ENCODE peak calls at places on chromosomes 3 and 15, in nine cellular contexts. One of them, this sample, is unnamed.

GRCh38 chr15:33584797-33585196 is 274.0 kb downstream of the RYR3 start:
- DNase-seq in adrenal gland: peak; percentile 62
- DNase-seq in H1: no peak
- DNase-seq in H54: no peak
- DNase-seq in ovary: peak; percentile 29
- DNase-seq in HCT116: no peak
- DNase-seq in Peyer's patch: no peak
- DNase-seq in tibial nerve: no peak
- DNase-seq in NB4: no peak
- DNase-seq in this sample: no peak

GRCh38 chr3:17149076-17149475 is 264.3 kb downstream of the PLCL2 start:
- DNase-seq in adrenal gland: no peak
- DNase-seq in H1: no peak
- DNase-seq in H54: no peak
- DNase-seq in ovary: no peak
- DNase-seq in HCT116: no peak
- DNase-seq in Peyer's patch: no peak
- DNase-seq in tibial nerve: no peak
- DNase-seq in NB4: no peak
- DNase-seq in this sample: no peak

GRCh38 chr3:4822568-4822967 is 156.7 kb upstream of the BHLHE40 start:
- DNase-seq in adrenal gland: no peak
- DNase-seq in H1: no peak
- DNase-seq in H54: no peak
- DNase-seq in ovary: no peak
- DNase-seq in HCT116: no peak
- DNase-seq in Peyer's patch: no peak
- DNase-seq in tibial nerve: no peak
- DNase-seq in NB4: no peak
- DNase-seq in this sample: no peak

GRCh38 chr3:162138509-162138908 is 641.9 kb downstream of the OTOL1 start:
- DNase-seq in adrenal gland: no peak
- DNase-seq in H1: no peak
- DNase-seq in H54: no peak
- DNase-seq in ovary: no peak
- DNase-seq in HCT116: no peak
- DNase-seq in Peyer's patch: no peak
- DNase-seq in tibial nerve: no peak
- DNase-seq in NB4: no peak
- DNase-seq in this sample: no peak

GRCh38 chr3:139427283-139428060 is 38.0 kb upstream of the COPB2 start:
- DNase-seq in adrenal gland: no peak
- DNase-seq in H1: no peak
- DNase-seq in H54: peak; percentile 37
- DNase-seq in ovary: no peak
- DNase-seq in HCT116: peak; percentile 60
- DNase-seq in Peyer's patch: no peak
- DNase-seq in tibial nerve: peak; percentile 49
- DNase-seq in NB4: peak; percentile 76
- DNase-seq in this sample: peak; percentile 12

GRCh38 chr3:62919784-62920183 is 44.6 kb upstream of the CADPS start:
- DNase-seq in adrenal gland: no peak
- DNase-seq in H1: no peak
- DNase-seq in H54: no peak
- DNase-seq in ovary: no peak
- DNase-seq in HCT116: no peak
- DNase-seq in Peyer's patch: no peak
- DNase-seq in tibial nerve: no peak
- DNase-seq in NB4: no peak
- DNase-seq in this sample: no peak

GRCh38 chr3:36800533-36801116 is 36.3 kb upstream of the DCLK3 start:
- DNase-seq in adrenal gland: no peak
- DNase-seq in H1: no peak
- DNase-seq in H54: no peak
- DNase-seq in ovary: no peak
- DNase-seq in HCT116: no peak
- DNase-seq in Peyer's patch: no peak
- DNase-seq in tibial nerve: no peak
- DNase-seq in NB4: no peak
- DNase-seq in this sample: no peak

GRCh38 chr3:94065819-94066218 is 3.0 kb downstream of the NSUN3 start:
- DNase-seq in adrenal gland: no peak
- DNase-seq in H1: no peak
- DNase-seq in H54: no peak
- DNase-seq in ovary: no peak
- DNase-seq in HCT116: no peak
- DNase-seq in Peyer's patch: no peak
- DNase-seq in tibial nerve: no peak
- DNase-seq in NB4: no peak
- DNase-seq in this sample: no peak

GRCh38 chr3:30567139-30567753 is 39.2 kb upstream of the TGFBR2 start:
- DNase-seq in adrenal gland: no peak
- DNase-seq in H1: no peak
- DNase-seq in H54: no peak
- DNase-seq in ovary: no peak
- DNase-seq in HCT116: no peak
- DNase-seq in Peyer's patch: no peak
- DNase-seq in tibial nerve: no peak
- DNase-seq in NB4: no peak
- DNase-seq in this sample: no peak
- TF ChIP-seq POLR2A in adrenal gland: no peak
- TF ChIP-seq POLR2A in H1: no peak
- TF ChIP-seq POLR2A in H54: no peak
- TF ChIP-seq POLR2A in ovary: no peak
- TF ChIP-seq POLR2A in HCT116: no peak
- TF ChIP-seq POLR2A in Peyer's patch: no peak
- TF ChIP-seq POLR2A in tibial nerve: no peak
- TF ChIP-seq POLR2A in NB4: no peak
- TF ChIP-seq POLR2A in this sample: no peak

DNA sequence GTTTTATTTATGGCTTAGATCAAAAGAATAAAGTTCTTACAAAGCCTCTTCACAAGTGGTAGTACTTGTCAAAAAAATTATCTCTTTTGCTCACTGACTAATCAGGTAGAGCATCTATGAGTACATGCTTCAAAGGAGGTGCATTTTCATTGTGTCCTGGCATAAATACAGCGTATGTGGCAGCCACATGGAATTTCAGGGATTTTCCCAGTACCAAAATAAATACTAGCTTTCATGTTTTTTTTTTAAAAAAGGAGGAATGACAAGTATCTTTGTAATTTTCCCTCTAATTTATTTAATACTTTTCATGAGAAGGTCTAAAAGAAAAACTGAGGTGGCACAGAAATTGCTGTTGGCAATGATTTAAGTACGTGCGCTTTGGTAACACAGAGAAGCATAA is 597.8 kb upstream of the ALCAM start:
- DNase-seq in adrenal gland: no peak
- DNase-seq in H1: no peak
- DNase-seq in H54: no peak
- DNase-seq in ovary: no peak
- DNase-seq in HCT116: no peak
- DNase-seq in Peyer's patch: no peak
- DNase-seq in tibial nerve: no peak
- DNase-seq in NB4: no peak
- DNase-seq in this sample: no peak
- TF ChIP-seq POLR2A in adrenal gland: no peak
- TF ChIP-seq POLR2A in H1: no peak
- TF ChIP-seq POLR2A in H54: no peak
- TF ChIP-seq POLR2A in ovary: no peak
- TF ChIP-seq POLR2A in HCT116: no peak
- TF ChIP-seq POLR2A in Peyer's patch: no peak
- TF ChIP-seq POLR2A in tibial nerve: no peak
- TF ChIP-seq POLR2A in NB4: no peak
- TF ChIP-seq POLR2A in this sample: no peak

GRCh38 chr3:71131893-71132314 is 451.6 kb downstream of the FOXP1 start:
- DNase-seq in adrenal gland: no peak
- DNase-seq in H1: no peak
- DNase-seq in H54: no peak
- DNase-seq in ovary: no peak
- DNase-seq in HCT116: no peak
- DNase-seq in Peyer's patch: no peak
- DNase-seq in tibial nerve: no peak
- DNase-seq in NB4: no peak
- DNase-seq in this sample: no peak

GRCh38 chr3:71131385-71131871 is 452.1 kb downstream of the FOXP1 start:
- DNase-seq in adrenal gland: no peak
- DNase-seq in H1: no peak
- DNase-seq in H54: no peak
- DNase-seq in ovary: no peak
- DNase-seq in HCT116: no peak
- DNase-seq in Peyer's patch: no peak
- DNase-seq in tibial nerve: no peak
- DNase-seq in NB4: no peak
- DNase-seq in this sample: no peak

GRCh38 chr3:71129611-71130515 is 453.7 kb downstream of the FOXP1 start:
- DNase-seq in adrenal gland: peak; percentile 25
- DNase-seq in H1: no peak
- DNase-seq in H54: no peak
- DNase-seq in ovary: no peak
- DNase-seq in HCT116: no peak
- DNase-seq in Peyer's patch: no peak
- DNase-seq in tibial nerve: no peak
- DNase-seq in NB4: peak; percentile 46
- DNase-seq in this sample: no peak

GRCh38 chr3:71128951-71129350 is 454.6 kb downstream of the FOXP1 start:
- DNase-seq in adrenal gland: no peak
- DNase-seq in H1: no peak
- DNase-seq in H54: no peak
- DNase-seq in ovary: no peak
- DNase-seq in HCT116: no peak
- DNase-seq in Peyer's patch: no peak
- DNase-seq in tibial nerve: no peak
- DNase-seq in NB4: no peak
- DNase-seq in this sample: no peak

GRCh38 chr3:71130516-71131384 is 452.8 kb downstream of the FOXP1 start:
- DNase-seq in adrenal gland: peak; percentile 47
- DNase-seq in H1: no peak
- DNase-seq in H54: peak; percentile 15
- DNase-seq in ovary: peak; percentile 70
- DNase-seq in HCT116: no peak
- DNase-seq in Peyer's patch: peak; percentile 56
- DNase-seq in tibial nerve: peak; percentile 57
- DNase-seq in NB4: peak; percentile 80
- DNase-seq in this sample: no peak
- TF ChIP-seq POLR2A in adrenal gland: peak; percentile 61
- TF ChIP-seq POLR2A in H1: no peak
- TF ChIP-seq POLR2A in H54: no peak
- TF ChIP-seq POLR2A in ovary: peak; percentile 19
- TF ChIP-seq POLR2A in HCT116: no peak
- TF ChIP-seq POLR2A in Peyer's patch: peak; percentile 64
- TF ChIP-seq POLR2A in tibial nerve: peak; percentile 17
- TF ChIP-seq POLR2A in NB4: no peak
- TF ChIP-seq POLR2A in this sample: no peak

GRCh38 chr3:26460975-26461374 is 161.6 kb upstream of the LRRC3B start:
- DNase-seq in adrenal gland: no peak
- DNase-seq in H1: no peak
- DNase-seq in H54: no peak
- DNase-seq in ovary: no peak
- DNase-seq in HCT116: no peak
- DNase-seq in Peyer's patch: no peak
- DNase-seq in tibial nerve: no peak
- DNase-seq in NB4: no peak
- DNase-seq in this sample: no peak
- TF ChIP-seq POLR2A in adrenal gland: no peak
- TF ChIP-seq POLR2A in H1: no peak
- TF ChIP-seq POLR2A in H54: no peak
- TF ChIP-seq POLR2A in ovary: no peak
- TF ChIP-seq POLR2A in HCT116: no peak
- TF ChIP-seq POLR2A in Peyer's patch: no peak
- TF ChIP-seq POLR2A in tibial nerve: no peak
- TF ChIP-seq POLR2A in NB4: no peak
- TF ChIP-seq POLR2A in this sample: no peak

DNA sequence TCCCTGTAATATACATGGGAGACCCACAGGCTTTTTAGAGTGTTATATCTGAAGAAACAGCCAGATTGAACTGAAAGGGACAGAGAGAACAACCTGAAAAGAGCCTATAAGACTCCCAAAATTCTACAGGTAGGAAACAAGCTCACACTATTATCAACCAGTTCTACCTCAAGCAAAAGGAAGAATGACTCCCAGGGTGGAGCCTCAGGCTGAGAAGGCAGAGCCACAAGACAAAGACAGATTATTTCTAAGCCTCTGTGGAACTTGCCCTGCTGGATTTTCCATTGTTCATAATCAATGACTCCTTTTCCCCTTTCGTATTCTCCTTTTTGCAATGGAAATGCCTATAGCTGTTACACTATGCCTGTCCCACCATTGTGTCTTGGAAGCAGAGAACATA is 95.1 kb upstream of the LMCD1 start:
- DNase-seq in adrenal gland: no peak
- DNase-seq in H1: no peak
- DNase-seq in H54: no peak
- DNase-seq in ovary: no peak
- DNase-seq in HCT116: no peak
- DNase-seq in Peyer's patch: no peak
- DNase-seq in tibial nerve: no peak
- DNase-seq in NB4: no peak
- DNase-seq in this sample: no peak
- TF ChIP-seq POLR2A in adrenal gland: no peak
- TF ChIP-seq POLR2A in H1: no peak
- TF ChIP-seq POLR2A in H54: no peak
- TF ChIP-seq POLR2A in ovary: no peak
- TF ChIP-seq POLR2A in HCT116: no peak
- TF ChIP-seq POLR2A in Peyer's patch: no peak
- TF ChIP-seq POLR2A in tibial nerve: no peak
- TF ChIP-seq POLR2A in NB4: no peak
- TF ChIP-seq POLR2A in this sample: no peak